ENCODE peak calls at places on chromosome 3, in seven cellular contexts. U is uterus, V is NB4, M is GM06990, E is suprapubic skin, A is lung, D is nephron progenitor cell. C is an unnamed sample.

GRCh38 chr3:25481402-25481801 is 53.3 kb downstream of the RARB start:
- DNase-seq in U (no peak), V (no peak), M (no peak), E (no peak), A (no peak), D (no peak), C (no peak)

GRCh38 chr3:25572919-25573385 is 91.8 kb downstream of the TOP2B start:
- DNase-seq in U (no peak), V (no peak), M (no peak), E (no peak), A (no peak), D (no peak), C (no peak)

GRCh38 chr3:51718547-51719412 is 11.9 kb downstream of the GRM2 start:
- DNase-seq in U (no peak), V (peak; percentile 81), M (no peak), E (no peak), A (no peak), D (peak; percentile 78), C (peak; percentile 84)

GRCh38 chr3:127449489-127450212 is 140.9 kb downstream of the TPRA1 start:
- DNase-seq in U (no peak), V (no peak), M (no peak), E (peak; percentile 27), A (no peak), D (no peak), C (no peak)

GRCh38 chr3:141386611-141387110 is 18.4 kb downstream of the ZBTB38 start:
- DNase-seq in U (no peak), V (no peak), M (peak; percentile 62), E (no peak), A (no peak), D (no peak), C (no peak)

GRCh38 chr3:53045784-53046170 is at the start of gene SFMBT1:
- DNase-seq in U (peak; percentile 57), V (peak; percentile 74), M (peak; percentile 89), E (peak; percentile 73), A (peak; percentile 56), D (peak; percentile 77), C (peak; percentile 67)

GRCh38 chr3:190013943-190014924 is 106.5 kb downstream of the P3H2 start:
- DNase-seq in U (no peak), V (no peak), M (peak; percentile 59), E (no peak), A (no peak), D (no peak), C (no peak)

GRCh38 chr3:1513662-1514061 is 420.8 kb downstream of the CNTN6 start:
- DNase-seq in U (no peak), V (no peak), M (no peak), E (no peak), A (no peak), D (no peak), C (no peak)

GRCh38 chr3:193782280-193782654 is 189.3 kb downstream of the OPA1 start:
- DNase-seq in U (no peak), V (no peak), M (no peak), E (no peak), A (peak; percentile 56), D (peak; percentile 33), C (peak; percentile 91)

GRCh38 chr3:48338635-48339034 is 5.2 kb upstream of the SPINK8 start:
- DNase-seq in U (no peak), V (peak; percentile 22), M (no peak), E (no peak), A (no peak), D (no peak), C (no peak)

GRCh38 chr3:112167758-112168157 is 34.7 kb upstream of the GCSAM start:
- DNase-seq in U (no peak), V (no peak), M (peak; percentile 33), E (no peak), A (no peak), D (no peak), C (no peak)

GRCh38 chr3:140794507-140794906 is 116.6 kb downstream of the TRIM42 start:
- DNase-seq in U (no peak), V (no peak), M (no peak), E (no peak), A (no peak), D (no peak), C (no peak)

GRCh38 chr3:71585126-71585525 is 1.6 kb upstream of the FOXP1 start:
- DNase-seq in U (no peak), V (peak; percentile 72), M (no peak), E (no peak), A (no peak), D (no peak), C (peak; percentile 16)

GRCh38 chr3:58132850-58133249 is 77.9 kb downstream of the DNASE1L3 start:
- DNase-seq in U (no peak), V (no peak), M (no peak), E (no peak), A (no peak), D (no peak), C (no peak)

GRCh38 chr3:147404000-147404799 is 2.1 kb downstream of the ZIC4 start:
- DNase-seq in U (no peak), V (no peak), M (no peak), E (no peak), A (no peak), D (no peak), C (no peak)

GRCh38 chr3:43621406-43621973 is 321 bp downstream of the ANO10 start:
- DNase-seq in U (no peak), V (no peak), M (no peak), E (peak; percentile 77), A (no peak), D (no peak), C (peak; percentile 26)

GRCh38 chr3:138898301-138898700 is 48.6 kb downstream of the FOXL2 start:
- DNase-seq in U (no peak), V (no peak), M (no peak), E (no peak), A (no peak), D (no peak), C (no peak)

GRCh38 chr3:113055201-113055600 is 64.4 kb downstream of the GTPBP8 start:
- DNase-seq in U (no peak), V (peak; percentile 68), M (no peak), E (no peak), A (no peak), D (no peak), C (no peak)

GRCh38 chr3:150759319-150759718 is 3.6 kb downstream of the SIAH2 start:
- DNase-seq in U (no peak), V (no peak), M (no peak), E (no peak), A (no peak), D (no peak), C (no peak)

GRCh38 chr3:51139616-51140015 is 245.5 kb upstream of the MANF start:
- DNase-seq in U (no peak), V (no peak), M (no peak), E (no peak), A (no peak), D (no peak), C (no peak)

DNA sequence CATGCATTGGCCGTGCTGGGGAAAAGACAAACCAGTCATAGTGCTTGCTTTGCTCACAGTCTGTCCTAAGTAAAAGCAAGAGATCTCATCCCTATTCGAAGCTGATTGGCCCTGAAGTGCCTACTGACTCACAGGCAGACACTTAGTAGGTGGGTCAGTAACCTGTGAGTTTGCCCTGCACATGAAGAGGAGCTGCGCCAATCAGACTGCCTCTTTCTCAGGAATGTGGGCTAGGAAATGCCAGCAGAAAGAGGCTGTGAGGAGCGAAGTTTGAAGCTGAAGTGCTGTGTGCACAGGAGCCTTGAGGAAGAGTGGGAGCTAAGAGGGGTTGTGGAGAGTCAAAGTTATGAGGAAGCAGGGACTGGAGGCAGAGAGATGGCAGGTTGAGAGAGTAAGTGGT is 126.8 kb downstream of the IL20RB start:
- DNase-seq in U (no peak), V (no peak), M (no peak), E (no peak), A (peak; percentile 57), D (no peak), C (no peak)
- TF ChIP-seq CTCF in U (no peak), V (no peak), M (no peak), E (no peak), A (no peak), D (no peak), C (no peak)

GRCh38 chr3:121883507-121883906 is 10.7 kb upstream of the SLC15A2 start:
- DNase-seq in U (no peak), V (peak; percentile 56), M (no peak), E (no peak), A (no peak), D (no peak), C (peak; percentile 44)
- TF ChIP-seq CTCF in U (no peak), V (peak; percentile 44), M (peak; percentile 18), E (no peak), A (peak; percentile 1), D (peak; percentile 17), C (peak; percentile 43)

GRCh38 chr3:19154693-19155250 is 6.5 kb downstream of the KCNH8 start:
- DNase-seq in U (no peak), V (no peak), M (no peak), E (no peak), A (no peak), D (no peak), C (no peak)
- TF ChIP-seq CTCF in U (no peak), V (no peak), M (no peak), E (no peak), A (no peak), D (no peak), C (no peak)

GRCh38 chr3:154307363-154307762 is 16.9 kb downstream of the DHX36 start:
- DNase-seq in U (no peak), V (no peak), M (no peak), E (no peak), A (no peak), D (no peak), C (no peak)

GRCh38 chr3:154304116-154304786 is 20.0 kb downstream of the DHX36 start:
- DNase-seq in U (no peak), V (no peak), M (no peak), E (no peak), A (no peak), D (no peak), C (no peak)

GRCh38 chr3:154304936-154305335 is 19.4 kb downstream of the DHX36 start:
- DNase-seq in U (no peak), V (no peak), M (no peak), E (no peak), A (no peak), D (no peak), C (no peak)

DNA sequence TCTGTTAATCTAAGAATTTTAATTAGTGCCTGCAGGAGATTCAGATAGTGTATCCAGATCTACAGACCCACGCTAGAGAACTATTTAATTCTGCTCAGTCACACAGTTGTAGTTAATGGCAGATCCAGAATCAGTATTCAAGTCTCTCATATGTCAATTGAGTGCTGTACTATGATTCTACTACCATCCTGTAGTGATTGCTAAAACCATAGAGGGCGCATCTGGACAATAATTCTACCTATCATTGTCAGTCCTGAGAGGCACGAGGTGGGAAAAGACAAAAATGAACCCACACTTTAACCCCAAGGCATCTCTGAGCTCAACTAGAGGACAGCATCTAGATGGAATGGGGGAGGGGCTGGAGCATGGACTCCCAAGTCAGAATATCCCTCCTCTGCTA is 22.7 kb downstream of the DHX36 start:
- DNase-seq in U (no peak), V (no peak), M (no peak), E (no peak), A (no peak), D (no peak), C (no peak)
- TF ChIP-seq CTCF in U (no peak), V (no peak), M (no peak), E (no peak), A (no peak), D (no peak), C (no peak)

GRCh38 chr3:99023590-99024192 is 122.2 kb upstream of the DCBLD2 start:
- DNase-seq in U (no peak), V (peak; percentile 37), M (no peak), E (no peak), A (no peak), D (no peak), C (peak; percentile 7)
- TF ChIP-seq CTCF in U (peak; percentile 53), V (peak; percentile 38), M (peak; percentile 56), E (peak; percentile 55), A (peak; percentile 3), D (peak; percentile 59), C (peak; percentile 30)

C was measured in Calu3.